ENCODE peak calls at places on chromosomes 11 and 22, in five cellular contexts. Q, G, Z, M and A are unnamed samples.

GRCh38 chr22:27372364-27372763 is 429.2 kb downstream of the MN1 start:
- DNase-seq in Q (no peak), G (no peak), Z (no peak), M (no peak), A (no peak)

GRCh38 chr22:27682438-27682837 is 119.1 kb downstream of the MN1 start:
- DNase-seq in Q (no peak), G (no peak), Z (peak), M (no peak), A (peak)

GRCh38 chr22:38176170-38176741 is 5.4 kb downstream of the PLA2G6 start:
- DNase-seq in Q (no peak), G (no peak), Z (no peak), M (peak), A (no peak)

GRCh38 chr22:22400099-22400498 is 108.4 kb downstream of the ZNF280B start:
- DNase-seq in Q (no peak), G (no peak), Z (no peak), M (no peak), A (no peak)

GRCh38 chr11:33697997-33698396 is 2.6 kb downstream of the C11orf91 start:
- DNase-seq in Q (no peak), G (no peak), Z (no peak), M (no peak), A (no peak)

GRCh38 chr11:66580803-66581202 is 12.1 kb downstream of the CCDC87 start:
- DNase-seq in Q (no peak), G (no peak), Z (no peak), M (no peak), A (no peak)

GRCh38 chr11:77547863-77548551 is 41.7 kb upstream of the AQP11 start:
- DNase-seq in Q (peak), G (peak), Z (peak), M (peak), A (peak)

GRCh38 chr11:93740802-93741093 is 547 bp downstream of the TAF1D start:
- DNase-seq in Q (peak), G (peak), Z (peak), M (no peak), A (peak)

GRCh38 chr22:20172038-20172613 is 21.3 kb upstream of the CCDC188 start:
- DNase-seq in Q (no peak), G (no peak), Z (no peak), M (no peak), A (no peak)

GRCh38 chr11:123549901-123550619 is 104.4 kb downstream of the SCN3B start:
- DNase-seq in Q (no peak), G (no peak), Z (no peak), M (no peak), A (no peak)

GRCh38 chr11:61041755-61042518 is 60.4 kb upstream of the CD5 start:
- DNase-seq in Q (peak), G (no peak), Z (peak), M (no peak), A (no peak)
- TF ChIP-seq JUNB in Q (no peak), G (no peak), Z (no peak), M (no peak), A (no peak)

DNA sequence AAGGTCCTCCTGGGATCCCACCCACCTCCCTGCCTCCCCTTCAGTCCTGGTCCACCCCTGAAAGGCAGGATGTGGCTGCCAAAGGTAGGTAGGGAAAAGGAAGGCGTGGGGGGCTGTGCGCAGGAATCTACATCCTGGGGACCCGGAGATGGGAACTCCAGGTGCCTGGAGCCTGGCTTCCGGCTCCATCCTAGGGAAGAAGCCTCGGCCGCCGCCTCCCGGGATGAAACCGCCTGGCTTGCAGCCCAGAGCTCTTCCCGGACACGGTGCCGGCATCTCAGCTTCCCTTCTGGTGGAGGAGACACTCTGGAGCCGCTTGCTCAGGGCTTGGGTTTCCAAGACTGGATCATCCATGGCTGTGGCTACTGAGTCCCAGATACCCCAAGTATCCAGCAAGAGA is 33.3 kb upstream of the PDGFB start:
- DNase-seq in Q (no peak), G (no peak), Z (peak), M (no peak), A (no peak)
- TF ChIP-seq JUNB in Q (no peak), G (no peak), Z (no peak), M (no peak), A (no peak)

DNA sequence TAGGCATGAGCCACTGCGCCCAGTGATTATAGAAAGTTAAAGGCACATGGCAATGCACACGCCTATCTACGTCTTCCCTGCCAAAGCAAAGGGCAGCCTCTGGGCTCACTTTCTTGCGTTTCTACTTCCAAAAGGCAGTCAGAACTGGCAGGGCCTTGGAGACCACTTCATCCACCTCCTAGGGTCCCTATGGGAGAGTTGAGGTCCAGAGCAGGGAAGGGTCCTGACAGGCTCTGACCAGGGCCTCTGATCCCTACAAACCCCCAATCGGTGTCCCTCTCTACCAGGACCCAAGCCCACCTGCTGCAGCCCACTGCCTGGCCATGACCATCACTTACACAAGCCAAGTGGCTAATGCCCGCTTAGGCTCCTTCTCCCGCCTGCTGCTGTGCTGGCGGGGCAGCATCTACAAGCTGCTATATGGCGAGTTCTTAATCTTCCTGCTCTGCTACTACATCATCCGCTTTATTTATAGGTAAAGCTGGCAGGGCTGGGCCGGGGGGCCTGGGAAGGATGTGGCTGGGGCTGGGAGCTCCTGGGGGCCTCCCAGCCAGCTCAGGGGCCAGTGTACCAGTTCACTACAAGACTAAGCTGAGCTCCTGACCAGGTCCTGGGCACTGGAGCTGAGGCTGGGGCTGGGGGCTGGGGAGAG is 1.5 kb downstream of the BEST1 start:
- DNase-seq in Q (no peak), G (no peak), Z (no peak), M (no peak), A (no peak)
- TF ChIP-seq JUNB in Q (no peak), G (no peak), Z (no peak), M (no peak), A (no peak)

DNA sequence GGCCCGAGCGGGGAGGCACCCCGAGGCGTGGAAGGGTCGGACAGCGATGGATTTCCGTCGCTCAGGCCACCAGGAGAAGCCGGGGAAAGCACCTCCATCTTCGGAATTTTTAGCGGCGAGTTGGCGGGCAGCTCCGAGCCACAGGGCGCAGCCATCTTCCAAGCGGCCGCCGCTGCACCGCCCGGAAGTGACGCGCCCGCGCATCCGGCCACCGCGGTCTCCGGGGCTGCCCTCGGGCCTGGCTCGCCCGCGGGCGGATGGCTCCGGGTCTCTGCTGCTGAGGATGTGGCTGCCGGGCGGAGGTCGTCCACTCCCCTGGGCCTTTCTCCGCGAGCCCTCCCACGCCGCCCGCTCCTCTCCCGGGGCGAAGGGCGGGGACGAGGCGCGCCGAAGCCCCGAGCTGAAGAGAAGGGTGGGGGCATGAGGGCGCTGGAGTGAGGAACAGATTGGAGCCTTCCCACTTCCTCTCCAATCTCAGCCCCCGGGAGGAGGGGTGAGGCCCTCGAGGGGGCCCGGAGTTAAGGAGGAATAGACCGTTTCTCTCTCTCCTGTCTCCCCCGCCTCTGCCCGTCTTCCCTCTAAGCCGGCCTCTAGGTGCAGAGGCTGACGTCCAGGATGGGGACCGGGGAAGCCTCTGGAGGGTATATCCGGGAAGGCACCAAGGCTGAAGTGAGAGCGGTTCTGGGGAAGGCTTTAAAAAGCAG is at the start of gene MSANTD2:
- DNase-seq in Q (peak), G (peak), Z (peak), M (no peak), A (peak)
- TF ChIP-seq JUNB in Q (no peak), G (no peak), Z (no peak), M (no peak), A (no peak)